ENCODE peak calls at places on chromosome 3, in five cellular contexts. R is cardiac muscle cell, P is MCF 10A, W is GM06990, H is WTC11. L is an unnamed sample.

GRCh38 chr3:197364410-197365071 is 66.1 kb upstream of the DLG1 start:
- DNase-seq in R (peak; percentile 33), P (peak; percentile 38), W (no peak), H (no peak), L (no peak)

GRCh38 chr3:22016197-22016596 is 265.2 kb upstream of the ZNF385D start:
- DNase-seq in R (no peak), P (no peak), W (no peak), H (no peak), L (no peak)

GRCh38 chr3:128274837-128275236 is 121.6 kb downstream of the EEFSEC start:
- DNase-seq in R (peak; percentile 91), P (peak; percentile 93), W (no peak), H (no peak), L (no peak)

GRCh38 chr3:18447720-18448119 is 22.6 kb upstream of the SATB1 start:
- DNase-seq in R (no peak), P (no peak), W (no peak), H (no peak), L (no peak)

GRCh38 chr3:38008971-38009580 is 18.5 kb downstream of the VILL start:
- DNase-seq in R (no peak), P (no peak), W (no peak), H (no peak), L (no peak)

GRCh38 chr3:14319654-14320182 is 82.7 kb upstream of the SLC6A6 start:
- DNase-seq in R (peak; percentile 83), P (peak; percentile 74), W (peak; percentile 52), H (peak; percentile 72), L (peak; percentile 80)

GRCh38 chr3:156898296-156898880 is 72.2 kb downstream of the LEKR1 start:
- DNase-seq in R (no peak), P (no peak), W (no peak), H (no peak), L (no peak)

GRCh38 chr3:129855454-129856419 is 37.8 kb downstream of the TMCC1 start:
- DNase-seq in R (peak; percentile 57), P (peak; percentile 69), W (no peak), H (no peak), L (no peak)

GRCh38 chr3:18189651-18190050 is 235.5 kb downstream of the SATB1 start:
- DNase-seq in R (peak; percentile 38), P (no peak), W (no peak), H (no peak), L (no peak)

GRCh38 chr3:72287941-72288340 is 503.0 kb upstream of the PROK2 start:
- DNase-seq in R (no peak), P (peak; percentile 38), W (no peak), H (no peak), L (no peak)

DNA sequence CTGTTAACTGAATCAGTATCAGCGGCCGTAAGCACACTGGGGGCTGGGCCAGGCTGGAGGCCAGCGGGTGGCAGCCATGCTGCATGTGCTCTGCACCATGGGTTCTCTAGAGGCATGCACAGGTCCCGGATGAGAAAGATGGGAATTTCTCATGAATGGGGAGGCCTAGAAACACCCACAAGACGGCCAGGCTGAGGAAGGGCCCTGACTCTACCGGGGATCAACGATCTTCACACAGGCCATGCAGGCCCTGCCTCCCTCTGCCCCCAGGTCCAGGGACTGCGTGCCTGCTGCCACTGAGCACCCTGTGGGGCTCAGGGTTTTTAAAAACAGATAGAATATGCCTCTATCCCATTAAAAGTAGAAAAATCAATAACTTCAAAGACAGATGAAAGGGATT is 32.7 kb downstream of the SLC41A3 start:
- DNase-seq in R (no peak), P (no peak), W (no peak), H (no peak), L (no peak)
- TF ChIP-seq CTCF in R (no peak), P (no peak), W (no peak), H (no peak), L (no peak)

DNA sequence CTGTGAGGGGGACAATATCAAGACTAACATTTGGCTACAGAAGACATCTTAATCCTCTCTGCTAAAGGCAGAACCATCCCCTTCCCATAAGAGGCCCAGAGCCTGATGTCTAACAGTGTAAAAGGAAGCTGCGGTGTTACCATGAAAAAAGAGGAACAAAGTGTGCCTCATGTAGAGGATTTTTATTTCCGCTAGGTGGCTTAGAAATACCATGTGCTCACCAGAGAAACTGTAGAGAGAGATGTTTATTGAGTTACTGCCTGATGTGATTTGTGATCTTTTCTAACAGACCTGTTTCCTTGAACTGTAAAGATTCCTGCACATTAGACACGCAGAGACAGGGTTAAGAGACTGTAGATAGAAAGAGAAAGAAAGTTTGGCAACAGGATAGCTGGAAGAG is 22.1 kb downstream of the OR5H15 start:
- DNase-seq in R (no peak), P (peak; percentile 29), W (no peak), H (no peak), L (peak; percentile 29)
- TF ChIP-seq CTCF in R (no peak), P (peak; percentile 34), W (peak; percentile 43), H (peak; percentile 26), L (peak; percentile 43)

DNA sequence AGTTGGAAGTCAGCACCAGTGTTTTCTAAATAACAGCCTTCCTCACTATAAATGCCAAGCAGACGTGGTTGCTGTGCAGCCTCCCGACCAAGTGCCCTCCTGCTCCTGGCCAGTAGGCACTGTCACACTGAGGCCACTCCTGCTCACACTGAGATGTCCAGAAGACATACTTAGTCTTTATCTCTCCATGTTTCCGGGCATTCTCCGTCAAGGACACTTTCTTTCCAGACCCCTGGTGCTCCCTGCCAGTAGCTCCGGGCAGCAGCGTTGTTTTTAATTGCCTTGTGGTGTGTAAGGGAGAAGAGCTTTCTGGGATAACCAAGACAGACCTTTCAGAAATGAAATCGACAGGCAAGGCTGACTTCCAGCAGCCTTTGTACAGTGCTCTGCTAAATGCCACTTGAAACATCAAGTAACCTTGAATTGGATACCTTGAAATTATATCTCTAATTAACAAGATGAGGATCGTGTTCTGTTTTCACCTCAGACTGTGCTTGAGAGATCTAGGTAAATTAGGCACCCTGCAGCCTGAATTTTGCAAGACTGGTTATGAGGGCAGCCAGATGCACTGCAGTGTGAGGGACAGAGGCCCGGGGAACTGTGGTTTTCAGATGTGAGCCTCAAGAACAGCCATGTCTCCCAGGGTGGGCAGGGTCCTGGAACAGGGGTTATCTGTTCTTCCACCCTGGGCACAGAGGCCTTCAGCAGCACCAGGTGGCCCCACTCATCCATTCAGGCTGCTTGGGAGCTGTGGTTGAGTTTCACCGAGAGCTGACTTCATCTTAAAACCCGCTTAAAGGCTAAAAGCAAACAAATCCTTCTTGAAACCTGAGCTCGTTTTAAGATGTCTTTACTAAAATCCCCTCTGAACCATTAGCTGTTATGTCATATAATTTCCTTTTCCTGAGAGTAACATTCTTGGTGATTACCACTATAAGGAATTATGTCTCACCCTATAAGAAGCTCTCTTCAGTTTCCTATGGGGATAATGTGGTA is 105.6 kb upstream of the IL12A start:
- DNase-seq in R (peak; percentile 30), P (no peak), W (no peak), H (no peak), L (no peak)
- TF ChIP-seq CTCF in R (no peak), P (no peak), W (no peak), H (no peak), L (no peak)

DNA sequence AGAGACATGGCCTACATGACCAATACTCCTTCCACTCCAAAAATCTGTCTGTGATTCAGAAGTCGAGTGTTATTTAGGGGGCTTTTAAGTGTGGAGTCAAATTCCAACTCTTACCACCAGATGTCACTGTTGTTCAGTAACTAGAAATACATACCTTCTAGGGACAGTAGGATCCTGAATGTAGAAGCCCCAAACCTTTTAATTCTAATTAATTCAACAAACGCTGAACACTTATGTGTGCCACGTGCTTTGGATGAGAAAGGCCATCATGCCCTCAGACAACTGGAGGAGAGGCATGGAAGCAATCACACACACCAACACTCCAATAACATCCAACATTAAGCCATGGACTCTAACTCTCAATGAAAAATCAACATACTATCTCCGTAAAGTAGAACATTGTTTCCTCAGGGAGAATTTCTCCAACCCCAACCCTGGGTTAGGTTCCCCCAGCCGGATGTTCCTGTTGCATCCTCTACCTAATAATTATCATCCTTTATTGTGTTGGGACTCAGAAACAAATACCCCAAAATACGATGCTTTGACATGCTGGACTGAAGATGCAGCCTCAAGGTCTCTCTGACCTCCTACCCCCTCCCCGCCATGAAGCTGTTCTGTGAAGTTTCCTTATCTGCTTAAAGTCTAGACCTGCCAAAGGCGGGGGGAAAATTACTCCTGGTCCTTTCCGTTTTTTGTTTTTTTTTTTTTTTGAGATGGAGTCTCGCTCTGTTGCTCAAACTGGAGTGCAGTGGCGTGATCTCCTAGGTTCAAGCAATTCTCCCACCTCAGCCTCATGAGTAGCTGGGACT is 8.0 kb upstream of the CCDC13 start:
- DNase-seq in R (peak; percentile 86), P (peak; percentile 72), W (peak; percentile 20), H (no peak), L (peak; percentile 56)
- TF ChIP-seq CTCF in R (peak; percentile 70), P (peak; percentile 72), W (peak; percentile 60), H (peak; percentile 84), L (peak; percentile 36)

DNA sequence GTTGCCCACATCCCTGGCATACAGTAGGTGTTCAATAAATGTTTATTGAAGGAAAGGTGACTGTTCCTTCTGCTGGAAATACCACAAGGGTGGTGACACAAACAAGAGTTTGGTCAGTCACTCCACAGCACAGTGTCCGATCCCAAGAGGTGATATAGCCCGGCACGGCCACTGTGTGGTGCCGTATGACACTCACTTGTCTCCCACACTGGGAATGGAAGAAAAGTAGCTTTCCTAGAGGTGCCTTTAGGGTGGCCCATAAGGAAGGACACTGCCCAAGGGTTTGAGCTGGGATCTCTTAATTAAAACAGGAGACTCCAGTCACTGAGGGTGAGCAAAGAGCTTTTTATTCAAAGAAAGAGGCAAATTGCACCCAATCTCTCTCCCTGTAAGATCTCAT is 40.5 kb downstream of the TGM4 start:
- DNase-seq in R (no peak), P (peak; percentile 44), W (no peak), H (peak; percentile 44), L (no peak)
- TF ChIP-seq CTCF in R (peak; percentile 34), P (peak; percentile 21), W (peak; percentile 30), H (peak; percentile 24), L (no peak)

GRCh38 chr3:194592798-194593752 is 40.1 kb downstream of the TMEM44 start:
- DNase-seq in R (peak; percentile 99), P (peak; percentile 97), W (no peak), H (no peak), L (no peak)
- TF ChIP-seq CTCF in R (peak; percentile 25), P (no peak), W (no peak), H (no peak), L (no peak)

GRCh38 chr3:62562017-62562416 is 188.7 kb upstream of the FEZF2 start:
- DNase-seq in R (peak; percentile 82), P (peak; percentile 67), W (no peak), H (no peak), L (no peak)

GRCh38 chr3:62557450-62557849 is 184.1 kb upstream of the FEZF2 start:
- DNase-seq in R (no peak), P (no peak), W (no peak), H (no peak), L (no peak)

GRCh38 chr3:62558549-62559112 is 185.3 kb upstream of the FEZF2 start:
- DNase-seq in R (peak; percentile 41), P (peak; percentile 48), W (no peak), H (peak; percentile 69), L (peak; percentile 13)

GRCh38 chr3:62557983-62558382 is 184.6 kb upstream of the FEZF2 start:
- DNase-seq in R (no peak), P (no peak), W (no peak), H (no peak), L (no peak)

GRCh38 chr3:62559831-62560445 is 186.6 kb upstream of the FEZF2 start:
- DNase-seq in R (peak; percentile 65), P (peak; percentile 27), W (no peak), H (no peak), L (no peak)
- TF ChIP-seq CTCF in R (peak; percentile 62), P (peak; percentile 44), W (peak; percentile 41), H (no peak), L (no peak)

DNA sequence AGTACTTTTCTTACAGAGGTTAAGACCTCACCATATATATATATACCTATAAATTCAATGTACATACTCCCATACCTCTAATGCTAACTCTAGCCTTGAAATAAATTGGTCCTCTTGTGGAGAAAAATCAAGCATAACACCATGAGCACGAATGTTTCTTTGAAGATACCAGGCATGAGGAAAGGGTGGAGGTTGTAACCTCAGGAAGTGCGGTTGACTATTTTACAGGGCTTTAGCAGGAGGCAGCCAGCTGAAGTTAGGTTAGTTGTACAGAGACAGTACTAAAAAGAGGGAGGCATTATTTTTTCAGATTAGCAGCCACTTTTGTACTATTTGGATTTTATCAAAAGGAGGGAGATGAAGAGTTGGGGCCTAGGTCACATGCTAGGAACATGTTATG is 767.0 kb downstream of the OTOL1 start:
- DNase-seq in R (no peak), P (no peak), W (no peak), H (no peak), L (no peak)
- TF ChIP-seq CTCF in R (no peak), P (no peak), W (no peak), H (no peak), L (no peak)

L was measured in GM20000.